ENCODE peak calls at places on chromosomes 5 and 9, in six cellular contexts. D, U, O, J, R and P are unnamed samples.

GRCh38 chr9:7368410-7369292 is 430.9 kb downstream of the DMAC1 start:
- DNase-seq in J (peak), R (no peak), D (no peak), O (no peak), U (no peak), P (peak)

GRCh38 chr5:174724484-174725260 is at the start of gene MSX2:
- DNase-seq in J (peak), U (no peak), R (peak), D (peak), O (peak), P (peak)

GRCh38 chr9:133589454-133590227 is 19.5 kb downstream of the FAM163B start:
- DNase-seq in R (no peak), O (no peak), J (no peak), U (no peak), D (peak), P (no peak)

GRCh38 chr9:70293214-70293613 is 34.4 kb downstream of the SMC5 start:
- DNase-seq in D (no peak), J (no peak), U (no peak), R (no peak), O (no peak), P (no peak)

GRCh38 chr5:122200456-122200855 is 71.1 kb downstream of the ZNF474 start:
- DNase-seq in J (no peak), O (no peak), U (no peak), R (no peak), D (peak), P (no peak)

GRCh38 chr9:125759812-125760134 is 12.6 kb downstream of the PBX3 start:
- DNase-seq in O (no peak), D (peak), R (no peak), U (no peak), J (peak), P (no peak)

GRCh38 chr5:176630681-176631222 is 277 bp downstream of the EIF4E1B start:
- DNase-seq in D (no peak), J (no peak), O (no peak), R (no peak), U (no peak), P (no peak)

GRCh38 chr9:129336601-129337286 is 158.7 kb upstream of the IER5L start:
- DNase-seq in D (peak), J (peak), U (no peak), R (no peak), O (no peak), P (peak)

GRCh38 chr5:126680215-126680817 is 79.6 kb downstream of the PHAX start:
- DNase-seq in O (no peak), J (peak), R (no peak), U (no peak), D (peak), P (peak)

GRCh38 chr9:90344013-90344412 is 298.6 kb downstream of the DIRAS2 start:
- DNase-seq in U (no peak), J (peak), R (no peak), D (peak), O (no peak), P (peak)

GRCh38 chr9:16179566-16179965 is 626.7 kb downstream of the CCDC171 start:
- DNase-seq in J (no peak), O (no peak), R (no peak), U (no peak), D (no peak), P (no peak)

GRCh38 chr9:116693233-116693731 is 6.2 kb downstream of the TRIM32 start:
- DNase-seq in U (no peak), D (no peak), J (peak), R (no peak), O (no peak), P (peak)

GRCh38 chr5:52864376-52864775 is 76.7 kb downstream of the ITGA1 start:
- DNase-seq in U (no peak), J (peak), O (no peak), D (no peak), R (no peak), P (peak)

DNA sequence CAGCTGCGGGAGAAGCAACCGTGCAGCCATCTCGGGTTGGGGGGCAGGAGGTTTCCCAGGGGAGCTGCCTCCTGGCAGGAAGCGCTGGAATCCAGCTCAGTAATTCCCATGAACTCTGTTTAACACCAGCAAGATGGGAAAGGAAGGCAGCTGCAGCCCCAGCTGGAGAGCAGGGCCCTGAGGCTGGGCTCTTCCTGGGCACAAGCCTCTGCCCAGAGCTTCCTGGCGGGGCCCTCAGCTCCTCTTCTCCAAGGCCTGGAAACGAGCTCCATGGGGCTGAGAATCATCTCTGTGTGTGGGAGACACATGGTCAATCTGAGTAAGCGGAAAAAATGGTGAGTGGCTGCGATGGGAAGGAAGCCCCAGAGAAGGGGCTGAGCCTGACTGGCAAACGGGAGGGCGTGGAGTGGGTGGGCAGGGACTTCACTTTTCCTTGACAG is 6.3 kb downstream of the MRPL36 start:
- DNase-seq in D (no peak), O (no peak), J (peak), R (no peak), U (no peak), P (peak)
- H3K4me3 ChIP-seq in D (no peak), O (no peak), J (no peak), R (no peak), U (no peak), P (no peak)

DNA sequence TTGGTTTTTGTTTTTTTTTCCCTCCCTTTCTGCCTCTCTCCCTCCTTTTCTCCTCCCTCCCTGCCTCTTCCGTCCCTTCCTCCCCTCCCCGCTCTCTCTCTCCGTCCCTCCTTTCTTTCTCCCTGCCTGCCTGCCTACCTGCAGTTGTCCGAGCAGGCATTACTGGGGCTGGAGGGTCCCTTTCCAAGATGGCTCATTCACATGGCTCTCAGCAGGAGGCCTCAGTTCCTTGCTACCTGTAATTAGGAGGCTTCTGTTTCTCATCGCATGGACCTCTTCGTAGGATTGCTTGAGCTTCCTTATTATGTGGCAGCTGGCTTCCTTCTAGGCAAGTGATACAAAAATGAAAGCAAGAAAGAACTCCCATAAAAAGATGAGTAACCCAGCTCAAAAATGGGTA is 8.0 kb downstream of the RGS3 start:
- DNase-seq in O (no peak), D (no peak), R (no peak), U (no peak), J (no peak), P (no peak)
- H3K4me3 ChIP-seq in O (no peak), D (no peak), R (no peak), U (no peak), J (no peak), P (no peak)

GRCh38 chr5:77086611-77087483 is at the start of gene ZBED3:
- DNase-seq in R (peak), O (peak), U (no peak), J (peak), D (peak), P (peak)
- H3K4me3 ChIP-seq in R (peak), O (peak), U (peak), J (peak), D (peak), P (peak)

DNA sequence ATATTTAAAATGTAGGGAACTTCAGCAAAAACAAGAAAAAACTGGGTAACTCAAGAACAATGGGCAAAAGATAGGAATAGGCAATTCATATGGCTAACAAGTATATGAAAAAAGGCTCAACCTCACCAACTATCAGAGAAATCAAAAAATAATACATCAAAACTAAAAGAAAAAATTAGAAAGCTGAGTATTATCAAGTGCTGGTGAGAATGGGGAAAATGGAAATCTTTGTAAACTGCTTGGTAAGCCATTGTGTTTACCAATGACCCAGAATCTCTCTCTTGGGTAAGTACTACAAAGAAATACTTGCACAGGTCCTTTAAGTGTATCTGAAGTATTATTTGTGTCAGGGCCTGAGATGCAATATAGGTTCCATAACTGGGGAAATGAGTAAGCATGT is 27.0 kb downstream of the ABHD17B start:
- DNase-seq in R (no peak), J (no peak), O (no peak), D (no peak), U (no peak), P (no peak)
- H3K4me3 ChIP-seq in R (no peak), J (no peak), O (no peak), D (no peak), U (no peak), P (no peak)

DNA sequence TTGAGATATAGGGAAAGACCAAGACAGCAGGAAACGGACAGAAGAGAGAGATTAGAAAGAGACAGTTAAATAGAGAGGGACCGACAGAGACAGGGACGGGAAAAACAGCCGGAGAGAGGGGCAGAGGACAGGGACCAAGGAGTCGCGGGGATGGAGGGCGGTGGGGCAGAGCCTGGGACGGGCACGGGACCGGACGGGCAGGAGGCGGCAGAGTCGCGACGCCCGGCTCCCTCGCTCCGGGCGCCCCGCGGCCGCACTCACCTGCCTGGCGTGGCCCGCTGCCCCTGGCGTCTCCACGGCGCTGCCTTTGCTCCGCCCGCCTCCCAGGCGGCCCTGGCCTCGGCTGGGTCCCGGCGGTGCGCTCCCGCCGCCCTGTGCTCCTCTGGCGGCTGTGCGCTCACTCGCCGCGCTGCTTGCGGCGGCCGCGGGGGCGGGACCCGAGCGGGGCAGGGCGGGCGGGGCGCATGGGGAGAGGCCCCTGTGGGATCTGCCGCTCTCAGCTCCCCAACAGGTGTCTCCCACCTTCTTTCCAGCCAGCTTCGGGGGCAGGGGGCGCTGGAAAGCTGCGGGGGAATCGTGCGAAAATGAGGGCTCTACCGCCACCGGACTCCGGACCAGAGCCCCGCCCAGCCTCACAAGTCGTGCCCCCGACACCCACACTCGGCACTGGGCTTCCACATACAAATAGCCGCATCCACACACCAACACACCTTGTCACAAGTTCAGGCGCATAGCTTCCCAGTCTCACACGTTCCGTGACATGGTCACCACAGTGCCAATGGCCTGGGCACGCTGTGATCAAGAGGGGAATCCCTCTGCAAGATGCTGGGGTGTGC is at the start of gene ARID3C:
- DNase-seq in R (no peak), D (peak), U (no peak), J (peak), O (no peak), P (no peak)
- H3K4me3 ChIP-seq in R (peak), D (peak), U (peak), J (peak), O (peak), P (peak)